ENCODE peak calls at places on chromosomes 1 and 21, in six cellular contexts. One of them, this sample, is unnamed.

GRCh38 chr1:67937010-67937409 is 103.7 kb upstream of the GNG12 start:
- DNase-seq in sigmoid colon: no peak
- DNase-seq in AG10803: no peak
- DNase-seq in uterus: no peak
- DNase-seq in endodermal cell: no peak
- DNase-seq in neural progenitor cell: no peak
- DNase-seq in this sample: no peak

GRCh38 chr1:44698138-44698537 is 23.6 kb downstream of the ARMH1 start:
- DNase-seq in sigmoid colon: no peak
- DNase-seq in AG10803: no peak
- DNase-seq in uterus: no peak
- DNase-seq in endodermal cell: no peak
- DNase-seq in neural progenitor cell: no peak
- DNase-seq in this sample: no peak

GRCh38 chr1:116817582-116818064 is 63.4 kb downstream of the CD2 start:
- DNase-seq in sigmoid colon: no peak
- DNase-seq in AG10803: peak
- DNase-seq in uterus: no peak
- DNase-seq in endodermal cell: peak
- DNase-seq in neural progenitor cell: peak
- DNase-seq in this sample: no peak

GRCh38 chr21:44712203-44713028 is 1.0 kb upstream of the TSPEAR start:
- DNase-seq in sigmoid colon: no peak
- DNase-seq in AG10803: no peak
- DNase-seq in uterus: no peak
- DNase-seq in endodermal cell: peak
- DNase-seq in neural progenitor cell: no peak
- DNase-seq in this sample: no peak

GRCh38 chr21:18744840-18745239 is 341.3 kb upstream of the TMPRSS15 start:
- DNase-seq in sigmoid colon: no peak
- DNase-seq in AG10803: no peak
- DNase-seq in uterus: no peak
- DNase-seq in endodermal cell: no peak
- DNase-seq in neural progenitor cell: peak
- DNase-seq in this sample: no peak

GRCh38 chr1:167774710-167775109 is 52.9 kb downstream of the MPZL1 start:
- DNase-seq in sigmoid colon: no peak
- DNase-seq in AG10803: no peak
- DNase-seq in uterus: no peak
- DNase-seq in endodermal cell: no peak
- DNase-seq in neural progenitor cell: no peak
- DNase-seq in this sample: no peak

GRCh38 chr1:62280960-62281465 is 38.2 kb downstream of the KANK4 start:
- DNase-seq in sigmoid colon: no peak
- DNase-seq in AG10803: no peak
- DNase-seq in uterus: no peak
- DNase-seq in endodermal cell: no peak
- DNase-seq in neural progenitor cell: no peak
- DNase-seq in this sample: no peak

GRCh38 chr1:37478890-37479254 is 4.5 kb downstream of the ZC3H12A start:
- DNase-seq in sigmoid colon: no peak
- DNase-seq in AG10803: peak
- DNase-seq in uterus: no peak
- DNase-seq in endodermal cell: no peak
- DNase-seq in neural progenitor cell: no peak
- DNase-seq in this sample: peak

GRCh38 chr1:26907071-26907922 is 6.5 kb downstream of the NR0B2 start:
- DNase-seq in sigmoid colon: no peak
- DNase-seq in AG10803: peak
- DNase-seq in uterus: no peak
- DNase-seq in endodermal cell: no peak
- DNase-seq in neural progenitor cell: no peak
- DNase-seq in this sample: no peak

GRCh38 chr1:232854786-232855185 is 49.6 kb downstream of the MAP10 start:
- DNase-seq in sigmoid colon: no peak
- DNase-seq in AG10803: no peak
- DNase-seq in uterus: no peak
- DNase-seq in endodermal cell: no peak
- DNase-seq in neural progenitor cell: no peak
- DNase-seq in this sample: no peak

GRCh38 chr1:12619396-12620141 is 1.6 kb upstream of the DHRS3 start:
- DNase-seq in sigmoid colon: peak
- DNase-seq in AG10803: peak
- DNase-seq in uterus: peak
- DNase-seq in endodermal cell: peak
- DNase-seq in neural progenitor cell: peak
- DNase-seq in this sample: peak

GRCh38 chr1:236425031-236425663 is 31.1 kb downstream of the EDARADD start:
- DNase-seq in sigmoid colon: no peak
- DNase-seq in AG10803: no peak
- DNase-seq in uterus: no peak
- DNase-seq in endodermal cell: peak
- DNase-seq in neural progenitor cell: no peak
- DNase-seq in this sample: peak

GRCh38 chr1:214233856-214234634 is 46.9 kb upstream of the SMYD2 start:
- DNase-seq in sigmoid colon: no peak
- DNase-seq in AG10803: no peak
- DNase-seq in uterus: no peak
- DNase-seq in endodermal cell: no peak
- DNase-seq in neural progenitor cell: no peak
- DNase-seq in this sample: no peak

GRCh38 chr1:199546323-199546722 is 481.2 kb upstream of the NR5A2 start:
- DNase-seq in sigmoid colon: no peak
- DNase-seq in AG10803: peak
- DNase-seq in uterus: no peak
- DNase-seq in endodermal cell: no peak
- DNase-seq in neural progenitor cell: no peak
- DNase-seq in this sample: no peak

GRCh38 chr1:234672349-234673135 is 62.6 kb upstream of the IRF2BP2 start:
- DNase-seq in sigmoid colon: no peak
- DNase-seq in AG10803: no peak
- DNase-seq in uterus: no peak
- DNase-seq in endodermal cell: no peak
- DNase-seq in neural progenitor cell: no peak
- DNase-seq in this sample: no peak

GRCh38 chr1:79982218-79982617 is 975.7 kb upstream of the ADGRL4 start:
- DNase-seq in sigmoid colon: peak
- DNase-seq in AG10803: peak
- DNase-seq in uterus: peak
- DNase-seq in endodermal cell: no peak
- DNase-seq in neural progenitor cell: no peak
- DNase-seq in this sample: peak

GRCh38 chr1:156741613-156741983 is 710 bp upstream of the MRPL24 start:
- DNase-seq in sigmoid colon: no peak
- DNase-seq in AG10803: no peak
- DNase-seq in uterus: no peak
- DNase-seq in endodermal cell: no peak
- DNase-seq in neural progenitor cell: no peak
- DNase-seq in this sample: no peak

GRCh38 chr1:30140566-30140965 is 582.8 kb downstream of the MATN1 start:
- DNase-seq in sigmoid colon: no peak
- DNase-seq in AG10803: no peak
- DNase-seq in uterus: no peak
- DNase-seq in endodermal cell: peak
- DNase-seq in neural progenitor cell: no peak
- DNase-seq in this sample: no peak

GRCh38 chr1:153532769-153533599 is 2.8 kb downstream of the S100A6 start:
- DNase-seq in sigmoid colon: peak
- DNase-seq in AG10803: peak
- DNase-seq in uterus: peak
- DNase-seq in endodermal cell: peak
- DNase-seq in neural progenitor cell: peak
- DNase-seq in this sample: peak

GRCh38 chr1:116586741-116587143 is 15.9 kb upstream of the CD58 start:
- DNase-seq in sigmoid colon: no peak
- DNase-seq in AG10803: no peak
- DNase-seq in uterus: no peak
- DNase-seq in endodermal cell: no peak
- DNase-seq in neural progenitor cell: peak
- DNase-seq in this sample: no peak

GRCh38 chr1:31183126-31183525 is 56.6 kb downstream of the NKAIN1 start:
- DNase-seq in sigmoid colon: no peak
- DNase-seq in AG10803: no peak
- DNase-seq in uterus: no peak
- DNase-seq in endodermal cell: no peak
- DNase-seq in neural progenitor cell: no peak
- DNase-seq in this sample: no peak

GRCh38 chr1:28301368-28302174 is 27.3 kb upstream of the MED18 start:
- DNase-seq in sigmoid colon: no peak
- DNase-seq in AG10803: no peak
- DNase-seq in uterus: no peak
- DNase-seq in endodermal cell: no peak
- DNase-seq in neural progenitor cell: no peak
- DNase-seq in this sample: no peak

GRCh38 chr1:1014896-1015681 is 1.8 kb downstream of the ISG15 start:
- DNase-seq in sigmoid colon: no peak
- DNase-seq in AG10803: no peak
- DNase-seq in uterus: no peak
- DNase-seq in endodermal cell: peak
- DNase-seq in neural progenitor cell: peak
- DNase-seq in this sample: no peak

DNA sequence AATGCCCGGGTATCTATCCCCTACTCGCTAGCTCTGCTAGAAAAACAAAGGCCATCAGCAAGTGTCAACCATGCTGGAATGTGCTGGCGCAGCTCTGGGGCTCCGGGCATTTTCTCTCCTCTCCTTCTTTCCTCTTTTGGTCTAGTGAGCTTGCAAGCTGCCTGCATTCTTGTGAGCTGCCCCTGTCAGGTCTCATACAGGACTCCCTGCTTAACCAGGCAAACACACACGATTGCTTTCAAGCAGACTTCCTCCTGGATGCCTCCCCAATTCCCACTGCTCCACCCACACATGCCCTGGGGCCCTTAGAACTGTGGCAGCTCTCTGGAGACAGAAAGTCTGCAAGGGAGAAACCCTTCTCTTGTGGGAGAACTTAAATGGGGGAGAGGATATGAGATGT is 35.7 kb upstream of the SUCO start:
- DNase-seq in sigmoid colon: no peak
- DNase-seq in AG10803: peak
- DNase-seq in uterus: no peak
- DNase-seq in endodermal cell: peak
- DNase-seq in neural progenitor cell: peak
- DNase-seq in this sample: no peak
- H3K4me3 ChIP-seq in sigmoid colon: no peak
- H3K4me3 ChIP-seq in AG10803: no peak
- H3K4me3 ChIP-seq in uterus: no peak
- H3K4me3 ChIP-seq in endodermal cell: peak
- H3K4me3 ChIP-seq in neural progenitor cell: no peak
- H3K4me3 ChIP-seq in this sample: no peak

GRCh38 chr1:4345126-4345525 is 309.3 kb upstream of the AJAP1 start:
- DNase-seq in sigmoid colon: no peak
- DNase-seq in AG10803: no peak
- DNase-seq in uterus: no peak
- DNase-seq in endodermal cell: no peak
- DNase-seq in neural progenitor cell: no peak
- DNase-seq in this sample: no peak

GRCh38 chr1:4346141-4346540 is 308.3 kb upstream of the AJAP1 start:
- DNase-seq in sigmoid colon: no peak
- DNase-seq in AG10803: no peak
- DNase-seq in uterus: no peak
- DNase-seq in endodermal cell: no peak
- DNase-seq in neural progenitor cell: no peak
- DNase-seq in this sample: no peak

GRCh38 chr1:4344065-4344753 is 310.2 kb upstream of the AJAP1 start:
- DNase-seq in sigmoid colon: no peak
- DNase-seq in AG10803: no peak
- DNase-seq in uterus: no peak
- DNase-seq in endodermal cell: no peak
- DNase-seq in neural progenitor cell: no peak
- DNase-seq in this sample: no peak
- H3K4me3 ChIP-seq in sigmoid colon: no peak
- H3K4me3 ChIP-seq in AG10803: no peak
- H3K4me3 ChIP-seq in uterus: no peak
- H3K4me3 ChIP-seq in endodermal cell: no peak
- H3K4me3 ChIP-seq in neural progenitor cell: no peak
- H3K4me3 ChIP-seq in this sample: no peak

GRCh38 chr1:39625009-39625408 is 14.4 kb downstream of the HEYL start:
- DNase-seq in sigmoid colon: no peak
- DNase-seq in AG10803: no peak
- DNase-seq in uterus: no peak
- DNase-seq in endodermal cell: no peak
- DNase-seq in neural progenitor cell: no peak
- DNase-seq in this sample: no peak
- H3K4me3 ChIP-seq in sigmoid colon: no peak
- H3K4me3 ChIP-seq in AG10803: no peak
- H3K4me3 ChIP-seq in uterus: no peak
- H3K4me3 ChIP-seq in endodermal cell: no peak
- H3K4me3 ChIP-seq in neural progenitor cell: no peak
- H3K4me3 ChIP-seq in this sample: no peak

GRCh38 chr1:17440074-17440826 is 773 bp upstream of the RCC2 start:
- DNase-seq in sigmoid colon: no peak
- DNase-seq in AG10803: no peak
- DNase-seq in uterus: no peak
- DNase-seq in endodermal cell: peak
- DNase-seq in neural progenitor cell: peak
- DNase-seq in this sample: no peak
- H3K4me3 ChIP-seq in sigmoid colon: peak
- H3K4me3 ChIP-seq in AG10803: peak
- H3K4me3 ChIP-seq in uterus: peak
- H3K4me3 ChIP-seq in endodermal cell: peak
- H3K4me3 ChIP-seq in neural progenitor cell: peak
- H3K4me3 ChIP-seq in this sample: peak

GRCh38 chr1:220533504-220534109 is 5.7 kb downstream of the MARK1 start:
- DNase-seq in sigmoid colon: no peak
- DNase-seq in AG10803: no peak
- DNase-seq in uterus: no peak
- DNase-seq in endodermal cell: no peak
- DNase-seq in neural progenitor cell: no peak
- DNase-seq in this sample: no peak
- H3K4me3 ChIP-seq in sigmoid colon: no peak
- H3K4me3 ChIP-seq in AG10803: no peak
- H3K4me3 ChIP-seq in uterus: no peak
- H3K4me3 ChIP-seq in endodermal cell: no peak
- H3K4me3 ChIP-seq in neural progenitor cell: no peak
- H3K4me3 ChIP-seq in this sample: no peak

GRCh38 chr1:200895801-200896570 is 1.3 kb downstream of the INAVA start:
- DNase-seq in sigmoid colon: no peak
- DNase-seq in AG10803: no peak
- DNase-seq in uterus: no peak
- DNase-seq in endodermal cell: no peak
- DNase-seq in neural progenitor cell: no peak
- DNase-seq in this sample: no peak
- H3K4me3 ChIP-seq in sigmoid colon: no peak
- H3K4me3 ChIP-seq in AG10803: no peak
- H3K4me3 ChIP-seq in uterus: no peak
- H3K4me3 ChIP-seq in endodermal cell: peak
- H3K4me3 ChIP-seq in neural progenitor cell: no peak
- H3K4me3 ChIP-seq in this sample: no peak